ENCODE peak calls at places on chromosomes 1 and 21, in four cellular contexts. A is HepG2, F is K562, D is GM12878. G is an unnamed sample.

GRCh38 chr1:41919764-41920397 is 1.2 kb upstream of the HIVEP3 start:
- DNase-seq in A (no peak), F (peak), D (peak), G (no peak)

GRCh38 chr1:242966892-242967291 is 288.2 kb downstream of the CEP170 start:
- DNase-seq in A (no peak), F (no peak), D (no peak), G (no peak)

GRCh38 chr1:47179988-47180563 is 9.8 kb downstream of the PDZK1IP1 start:
- DNase-seq in A (no peak), F (peak), D (no peak), G (no peak)

GRCh38 chr1:24117722-24118409 is 5.9 kb upstream of the MYOM3 start:
- DNase-seq in A (peak), F (no peak), D (no peak), G (peak)

GRCh38 chr1:100053119-100053518 is 79.6 kb downstream of the SASS6 start:
- DNase-seq in A (no peak), F (no peak), D (no peak), G (no peak)

GRCh38 chr1:23343246-23344110 is 606 bp downstream of the HNRNPR start:
- DNase-seq in A (peak), F (peak), D (no peak), G (no peak)

GRCh38 chr1:224626042-224626441 is 9.9 kb downstream of the CNIH3 start:
- DNase-seq in A (no peak), F (no peak), D (no peak), G (no peak)

GRCh38 chr1:9825101-9826074 is 1.6 kb upstream of the CLSTN1 start:
- DNase-seq in A (peak), F (peak), D (peak), G (peak)

GRCh38 chr1:201279313-201279712 is 4.0 kb upstream of the PKP1 start:
- DNase-seq in A (no peak), F (no peak), D (no peak), G (no peak)

GRCh38 chr1:155184351-155184811 is 10.7 kb downstream of the TRIM46 start:
- DNase-seq in A (no peak), F (no peak), D (no peak), G (no peak)

GRCh38 chr1:20476260-20477038 is 9.6 kb downstream of the CAMK2N1 start:
- DNase-seq in A (peak), F (peak), D (no peak), G (peak)

GRCh38 chr1:33099290-33100118 is 18.6 kb downstream of the AZIN2 start:
- DNase-seq in A (no peak), F (peak), D (peak), G (no peak)

GRCh38 chr1:88509369-88509768 is 174.7 kb upstream of the PKN2 start:
- DNase-seq in A (no peak), F (no peak), D (no peak), G (no peak)

GRCh38 chr1:94504601-94505000 is 37.0 kb downstream of the F3 start:
- DNase-seq in A (no peak), F (no peak), D (no peak), G (no peak)

GRCh38 chr1:205783904-205784303 is 8.6 kb upstream of the RAB29 start:
- DNase-seq in A (no peak), F (no peak), D (no peak), G (no peak)

GRCh38 chr1:23745515-23745914 is 2.2 kb downstream of the ELOA start:
- DNase-seq in A (peak), F (peak), D (no peak), G (peak)

GRCh38 chr1:8431028-8431427 is 113.1 kb downstream of the SLC45A1 start:
- DNase-seq in A (no peak), F (no peak), D (no peak), G (no peak)

GRCh38 chr1:158613764-158614163 is 8.7 kb downstream of the OR10Z1 start:
- DNase-seq in A (no peak), F (no peak), D (no peak), G (no peak)

GRCh38 chr21:40120944-40121575 is 253.8 kb downstream of the PCP4 start:
- DNase-seq in A (peak), F (peak), D (no peak), G (peak)

GRCh38 chr1:10068605-10069294 is 36.0 kb downstream of the UBE4B start:
- DNase-seq in A (no peak), F (no peak), D (no peak), G (no peak)

GRCh38 chr1:119919241-119919640 is 22.9 kb upstream of the ADAM30 start:
- DNase-seq in A (no peak), F (no peak), D (no peak), G (no peak)

GRCh38 chr1:205375816-205376545 is 19.3 kb upstream of the KLHDC8A start:
- DNase-seq in A (peak), F (peak), D (no peak), G (peak)

GRCh38 chr1:172397221-172397620 is 23.3 kb upstream of the C1orf105 start:
- DNase-seq in A (no peak), F (no peak), D (no peak), G (no peak)

GRCh38 chr21:46190491-46191131 is 6.4 kb upstream of the SPATC1L start:
- DNase-seq in A (no peak), F (no peak), D (no peak), G (no peak)

GRCh38 chr21:44024257-44024656 is 12.1 kb downstream of the TRAPPC10 start:
- DNase-seq in A (no peak), F (no peak), D (no peak), G (no peak)

GRCh38 chr1:167634435-167634834 is 4.4 kb downstream of the RCSD1 start:
- DNase-seq in A (no peak), F (no peak), D (no peak), G (no peak)

GRCh38 chr1:92424376-92424775 is 62.3 kb downstream of the GFI1 start:
- DNase-seq in A (no peak), F (no peak), D (no peak), G (no peak)

GRCh38 chr1:101236546-101237228 is at the start of gene S1PR1:
- DNase-seq in A (no peak), F (no peak), D (peak), G (no peak)

GRCh38 chr1:219555031-219555667 is 57.8 kb downstream of the ZC3H11B start:
- DNase-seq in A (no peak), F (no peak), D (no peak), G (peak)

GRCh38 chr1:59705849-59706599 is 108.7 kb upstream of the HOOK1 start:
- DNase-seq in A (no peak), F (no peak), D (no peak), G (no peak)

GRCh38 chr1:201171063-201172036 is 17.1 kb upstream of the TMEM9 start:
- DNase-seq in A (peak), F (peak), D (no peak), G (peak)

GRCh38 chr1:65041014-65041413 is 74.7 kb upstream of the JAK1 start:
- DNase-seq in A (no peak), F (no peak), D (no peak), G (no peak)
- TF ChIP-seq POLR2AphosphoS2 in A (no peak), F (no peak), D (no peak), G (no peak)

DNA sequence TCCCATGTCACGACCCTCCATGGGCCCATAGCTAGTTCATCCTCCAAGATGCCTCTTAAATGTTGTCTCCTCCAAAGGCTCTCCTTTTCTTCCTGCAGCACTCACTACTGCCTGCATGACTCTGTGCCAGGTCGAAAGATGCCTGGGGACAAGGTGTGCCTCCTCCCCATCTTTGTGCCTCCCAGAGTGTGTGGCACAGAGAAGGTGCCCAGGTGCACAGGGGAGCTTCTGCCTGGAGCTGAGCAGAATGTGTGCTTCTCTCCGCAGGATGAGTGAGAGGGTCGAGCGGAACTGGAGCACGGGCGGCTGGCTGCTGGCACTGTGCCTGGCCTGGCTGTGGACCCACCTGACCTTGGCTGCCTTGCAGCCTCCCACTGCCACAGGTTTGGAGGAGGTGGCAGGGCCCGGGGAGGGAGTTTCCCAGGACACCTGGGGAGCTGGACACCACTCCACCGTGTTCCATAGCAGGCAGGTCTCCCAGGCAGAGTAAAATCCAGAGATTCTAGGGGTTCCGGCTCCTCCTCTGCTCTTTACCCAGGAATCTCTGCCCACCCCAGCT is 6.9 kb upstream of the PPM1J start:
- DNase-seq in A (no peak), F (no peak), D (no peak), G (no peak)
- TF ChIP-seq POLR2AphosphoS2 in A (no peak), F (no peak), D (no peak), G (no peak)

DNA sequence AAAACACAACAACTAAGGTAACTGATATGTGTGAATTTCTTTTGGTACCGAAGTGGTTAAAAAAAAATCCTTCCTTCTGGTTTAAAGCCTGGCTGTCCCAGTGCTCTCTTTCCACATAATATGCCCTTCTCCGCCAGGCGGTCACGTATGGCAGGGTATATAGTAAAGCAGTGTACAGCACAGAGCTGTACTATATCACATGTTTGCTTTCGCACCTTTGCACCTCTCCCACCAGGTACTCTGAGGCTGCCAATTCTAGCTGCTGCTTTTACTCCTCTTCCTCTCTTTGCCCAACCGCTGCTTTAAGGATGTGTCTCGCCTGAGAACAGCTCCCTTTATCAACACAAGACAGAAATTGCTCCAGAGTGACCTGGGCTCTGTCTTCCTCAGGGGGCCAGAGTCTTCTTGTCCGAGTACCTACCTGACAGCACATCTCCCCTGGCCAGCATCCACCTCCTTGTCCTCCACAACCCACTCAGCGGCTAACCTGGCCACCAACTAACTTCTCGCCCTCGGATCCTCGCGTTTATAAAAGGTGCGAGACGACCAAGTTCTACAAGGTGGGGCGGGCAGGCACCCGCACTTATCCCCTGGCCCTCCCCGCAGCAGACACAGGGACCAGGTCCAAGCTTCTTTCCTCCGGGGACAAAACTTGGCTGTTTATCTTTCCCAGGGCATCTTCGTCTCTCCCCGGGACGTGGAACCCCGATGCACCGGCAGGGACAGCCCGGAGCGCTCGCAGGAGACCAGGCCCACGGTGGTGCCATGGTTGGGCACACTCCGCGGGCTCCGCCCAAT is 1.6 kb downstream of the COLGALT2 start:
- DNase-seq in A (peak), F (peak), D (no peak), G (no peak)
- TF ChIP-seq POLR2AphosphoS2 in A (no peak), F (no peak), D (no peak), G (no peak)

GRCh38 chr21:37936010-37936785 is 19.9 kb upstream of the KCNJ6 start:
- DNase-seq in A (no peak), F (no peak), D (no peak), G (no peak)
- TF ChIP-seq POLR2AphosphoS2 in A (no peak), F (no peak), D (no peak), G (no peak)

GRCh38 chr1:198730952-198731351 is 92.1 kb downstream of the PTPRC start:
- DNase-seq in A (no peak), F (no peak), D (no peak), G (no peak)
- TF ChIP-seq POLR2AphosphoS2 in A (no peak), F (no peak), D (no peak), G (no peak)

DNA sequence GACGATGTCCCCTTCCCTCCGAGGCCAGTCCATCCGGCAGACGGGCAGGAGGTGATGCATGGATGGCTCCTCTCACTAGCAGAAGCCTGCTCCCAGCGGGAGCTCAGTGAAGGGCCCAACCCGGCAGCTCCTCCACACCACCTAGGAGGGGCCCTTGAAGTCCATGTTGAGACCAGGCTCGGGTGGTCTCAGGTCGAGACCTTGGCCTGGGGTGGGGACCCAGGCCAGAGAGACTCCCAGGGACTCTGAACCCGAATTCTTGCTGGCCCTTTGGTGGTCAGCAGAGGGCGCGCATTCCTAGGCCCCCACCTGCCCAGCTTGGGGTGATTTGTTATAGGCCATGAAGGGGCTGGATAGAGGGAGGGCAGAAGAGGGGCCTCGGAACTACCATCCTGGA is 642 bp upstream of the NT5C1A start:
- DNase-seq in A (no peak), F (peak), D (no peak), G (no peak)
- TF ChIP-seq POLR2AphosphoS2 in A (no peak), F (no peak), D (no peak), G (no peak)

DNA sequence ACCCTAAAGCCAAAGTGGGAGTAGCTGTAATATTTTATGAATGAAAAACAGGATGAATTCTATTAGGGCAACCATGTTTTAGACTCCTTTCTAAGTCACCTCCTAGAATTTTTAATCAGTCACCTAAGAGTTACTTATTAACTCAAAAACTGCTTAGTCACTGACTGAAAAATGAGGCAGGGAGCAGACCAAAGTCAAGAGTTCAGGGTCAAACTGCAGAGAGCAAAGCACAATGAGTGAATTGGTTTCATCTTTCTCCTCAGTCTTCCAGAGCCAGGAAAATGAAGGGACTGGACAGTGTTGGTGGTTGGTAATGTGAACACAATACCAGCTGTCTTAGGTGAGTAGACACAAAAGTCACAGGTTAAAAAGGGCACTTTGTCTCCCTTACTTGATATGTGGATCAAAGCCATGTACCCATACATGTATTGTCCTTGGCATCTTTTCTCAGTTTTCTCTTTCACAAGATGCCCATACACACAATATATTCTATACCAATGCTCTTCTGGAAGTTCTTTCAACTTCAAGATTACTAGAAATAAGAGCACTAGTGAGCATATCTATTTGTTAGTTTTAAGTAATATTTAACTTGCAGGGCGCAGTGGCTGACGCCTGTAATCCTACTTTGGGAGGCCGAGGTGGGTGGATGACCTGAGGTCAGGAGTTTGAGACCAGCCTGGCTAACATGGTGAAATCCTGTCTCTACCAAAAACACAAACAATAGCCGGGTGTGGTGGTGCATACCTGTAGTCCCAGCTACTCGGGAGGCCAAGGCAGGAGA is 42.2 kb downstream of the ATP1B1 start:
- DNase-seq in A (peak), F (peak), D (no peak), G (peak)
- TF ChIP-seq POLR2AphosphoS2 in A (no peak), F (no peak), D (no peak), G (no peak)

DNA sequence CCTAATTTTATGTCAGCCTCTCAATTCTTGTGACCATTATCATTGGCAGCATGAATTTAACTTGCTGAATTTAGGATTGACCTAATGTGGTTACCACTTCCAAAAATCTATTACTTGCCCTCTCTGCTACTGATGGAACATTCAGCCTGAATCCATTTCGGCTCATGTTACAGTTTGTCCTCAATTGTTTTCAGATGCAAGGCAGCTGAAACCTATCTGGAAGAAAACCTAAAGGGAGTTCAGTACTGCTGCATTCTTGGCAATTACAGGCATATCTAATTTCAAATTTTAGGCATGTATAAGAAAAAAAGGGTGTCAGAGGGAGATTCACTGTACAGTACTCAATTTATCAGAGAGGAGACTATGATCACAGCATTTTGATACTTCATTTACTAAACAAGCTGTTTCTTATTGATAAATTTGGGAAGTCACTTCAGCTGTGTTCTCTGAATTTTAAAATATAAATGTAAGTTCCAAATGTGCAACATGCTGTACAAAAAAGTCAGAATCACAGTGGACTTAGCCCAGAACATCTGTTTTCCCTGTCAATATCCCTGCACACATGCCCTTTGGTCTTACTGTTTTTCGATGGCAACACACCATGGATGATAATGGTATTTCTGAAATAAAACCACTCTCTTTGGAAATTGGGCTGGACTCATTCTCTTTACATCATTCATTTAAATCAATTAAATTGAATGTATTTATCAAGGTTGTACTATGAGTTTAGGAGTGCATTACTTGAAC is 651.6 kb upstream of the ADGRL4 start:
- DNase-seq in A (no peak), F (no peak), D (no peak), G (no peak)
- TF ChIP-seq POLR2AphosphoS2 in A (no peak), F (no peak), D (no peak), G (no peak)

GRCh38 chr21:17730782-17731181 is 88.4 kb downstream of the C21orf91 start:
- DNase-seq in A (no peak), F (no peak), D (no peak), G (no peak)

GRCh38 chr21:17729455-17729854 is 89.7 kb downstream of the C21orf91 start:
- DNase-seq in A (no peak), F (no peak), D (no peak), G (no peak)

GRCh38 chr21:17727361-17727760 is 91.8 kb downstream of the C21orf91 start:
- DNase-seq in A (no peak), F (no peak), D (no peak), G (no peak)

GRCh38 chr21:17726047-17726446 is 93.1 kb downstream of the C21orf91 start:
- DNase-seq in A (peak), F (peak), D (no peak), G (peak)

GRCh38 chr21:17725339-17725738 is 93.8 kb downstream of the C21orf91 start:
- DNase-seq in A (no peak), F (no peak), D (no peak), G (no peak)
- TF ChIP-seq POLR2AphosphoS2 in A (no peak), F (no peak), D (no peak), G (no peak)